ENCODE peak calls at places on chromosomes 4 and X, in seven cellular contexts. One of them, this sample, is unnamed.

GRCh38 chr4:52750819-52751348 is 341 bp downstream of the ERVMER34-1 start:
- DNase-seq in small intestine: peak
- DNase-seq in A549: peak
- DNase-seq in caudate nucleus: no peak
- DNase-seq in psoas muscle: peak
- DNase-seq in breast epithelium: no peak
- DNase-seq in brain microvascular endothelial cell: no peak
- DNase-seq in this sample: no peak

GRCh38 chr4:139416073-139416673 is 37.7 kb upstream of the RAB33B start:
- DNase-seq in small intestine: peak
- DNase-seq in A549: no peak
- DNase-seq in caudate nucleus: no peak
- DNase-seq in psoas muscle: no peak
- DNase-seq in breast epithelium: no peak
- DNase-seq in brain microvascular endothelial cell: peak
- DNase-seq in this sample: no peak

GRCh38 chr4:176872461-176872860 is 79.7 kb upstream of the VEGFC start:
- DNase-seq in small intestine: no peak
- DNase-seq in A549: no peak
- DNase-seq in caudate nucleus: no peak
- DNase-seq in psoas muscle: no peak
- DNase-seq in breast epithelium: no peak
- DNase-seq in brain microvascular endothelial cell: no peak
- DNase-seq in this sample: no peak

GRCh38 chr4:113445286-113445685 is 316.3 kb downstream of the CAMK2D start:
- DNase-seq in small intestine: no peak
- DNase-seq in A549: no peak
- DNase-seq in caudate nucleus: no peak
- DNase-seq in psoas muscle: peak
- DNase-seq in breast epithelium: no peak
- DNase-seq in brain microvascular endothelial cell: peak
- DNase-seq in this sample: no peak

GRCh38 chrX:18898091-18898490 is 85.8 kb downstream of the PHKA2 start:
- DNase-seq in small intestine: no peak
- DNase-seq in A549: no peak
- DNase-seq in caudate nucleus: no peak
- DNase-seq in psoas muscle: no peak
- DNase-seq in breast epithelium: no peak
- DNase-seq in brain microvascular endothelial cell: no peak
- DNase-seq in this sample: no peak

GRCh38 chr4:181597766-181598165 is 645.4 kb upstream of the TENM3 start:
- DNase-seq in small intestine: no peak
- DNase-seq in A549: no peak
- DNase-seq in caudate nucleus: no peak
- DNase-seq in psoas muscle: no peak
- DNase-seq in breast epithelium: no peak
- DNase-seq in brain microvascular endothelial cell: peak
- DNase-seq in this sample: no peak

GRCh38 chr4:4401049-4401448 is 14.1 kb downstream of the NSG1 start:
- DNase-seq in small intestine: no peak
- DNase-seq in A549: no peak
- DNase-seq in caudate nucleus: no peak
- DNase-seq in psoas muscle: no peak
- DNase-seq in breast epithelium: no peak
- DNase-seq in brain microvascular endothelial cell: no peak
- DNase-seq in this sample: no peak

GRCh38 chr4:1105662-1106061 is 7.7 kb downstream of the RNF212 start:
- DNase-seq in small intestine: no peak
- DNase-seq in A549: no peak
- DNase-seq in caudate nucleus: no peak
- DNase-seq in psoas muscle: no peak
- DNase-seq in breast epithelium: no peak
- DNase-seq in brain microvascular endothelial cell: no peak
- DNase-seq in this sample: no peak

GRCh38 chr4:76977731-76978350 is 28.3 kb downstream of the SEPTIN11 start:
- DNase-seq in small intestine: no peak
- DNase-seq in A549: no peak
- DNase-seq in caudate nucleus: no peak
- DNase-seq in psoas muscle: no peak
- DNase-seq in breast epithelium: no peak
- DNase-seq in brain microvascular endothelial cell: peak
- DNase-seq in this sample: no peak

GRCh38 chr4:112296949-112297483 is at the start of gene ALPK1:
- DNase-seq in small intestine: peak
- DNase-seq in A549: peak
- DNase-seq in caudate nucleus: no peak
- DNase-seq in psoas muscle: no peak
- DNase-seq in breast epithelium: no peak
- DNase-seq in brain microvascular endothelial cell: peak
- DNase-seq in this sample: no peak

GRCh38 chrX:106631615-106632014 is 19.8 kb downstream of the RADX start:
- DNase-seq in small intestine: no peak
- DNase-seq in A549: no peak
- DNase-seq in caudate nucleus: no peak
- DNase-seq in psoas muscle: no peak
- DNase-seq in breast epithelium: no peak
- DNase-seq in brain microvascular endothelial cell: no peak
- DNase-seq in this sample: no peak

GRCh38 chr4:173227753-173228152 is 59.1 kb downstream of the GALNT7 start:
- DNase-seq in small intestine: no peak
- DNase-seq in A549: no peak
- DNase-seq in caudate nucleus: no peak
- DNase-seq in psoas muscle: no peak
- DNase-seq in breast epithelium: no peak
- DNase-seq in brain microvascular endothelial cell: no peak
- DNase-seq in this sample: no peak

GRCh38 chr4:173223743-173224142 is 55.1 kb downstream of the GALNT7 start:
- DNase-seq in small intestine: no peak
- DNase-seq in A549: no peak
- DNase-seq in caudate nucleus: no peak
- DNase-seq in psoas muscle: no peak
- DNase-seq in breast epithelium: no peak
- DNase-seq in brain microvascular endothelial cell: no peak
- DNase-seq in this sample: no peak

GRCh38 chr4:173231916-173232315 is 63.3 kb downstream of the GALNT7 start:
- DNase-seq in small intestine: peak
- DNase-seq in A549: no peak
- DNase-seq in caudate nucleus: no peak
- DNase-seq in psoas muscle: no peak
- DNase-seq in breast epithelium: no peak
- DNase-seq in brain microvascular endothelial cell: no peak
- DNase-seq in this sample: no peak

GRCh38 chr4:173230077-173230476 is 61.5 kb downstream of the GALNT7 start:
- DNase-seq in small intestine: no peak
- DNase-seq in A549: no peak
- DNase-seq in caudate nucleus: no peak
- DNase-seq in psoas muscle: no peak
- DNase-seq in breast epithelium: no peak
- DNase-seq in brain microvascular endothelial cell: no peak
- DNase-seq in this sample: no peak

DNA sequence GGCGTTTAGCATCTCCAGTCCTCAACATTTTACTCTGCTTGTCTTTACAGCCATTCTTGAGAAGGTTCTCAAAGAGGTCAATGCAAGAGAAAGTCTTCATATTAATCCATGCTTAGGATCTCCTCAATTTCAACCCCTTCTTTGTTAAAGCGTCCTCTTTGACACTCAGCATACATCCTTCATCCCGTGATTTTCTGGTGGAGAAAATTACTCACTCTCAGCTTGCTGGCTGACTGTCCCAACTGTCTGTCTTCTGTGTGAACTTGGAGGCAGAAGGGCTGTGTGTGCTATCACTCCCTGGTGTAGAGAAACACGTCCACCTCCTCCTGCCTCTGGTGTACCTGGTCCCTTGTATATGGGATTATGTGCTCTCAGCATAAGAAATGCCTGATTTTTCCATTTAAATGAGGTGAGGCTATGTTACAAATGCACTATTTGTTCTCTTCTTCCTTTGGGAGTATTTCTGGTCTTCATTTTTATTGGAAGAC is 57.8 kb downstream of the GALNT7 start:
- DNase-seq in small intestine: no peak
- DNase-seq in A549: no peak
- DNase-seq in caudate nucleus: no peak
- DNase-seq in psoas muscle: no peak
- DNase-seq in breast epithelium: no peak
- DNase-seq in brain microvascular endothelial cell: no peak
- DNase-seq in this sample: no peak
- H3K27ac ChIP-seq in small intestine: no peak
- H3K27ac ChIP-seq in A549: no peak
- H3K27ac ChIP-seq in caudate nucleus: no peak
- H3K27ac ChIP-seq in psoas muscle: no peak
- H3K27ac ChIP-seq in breast epithelium: no peak
- H3K27ac ChIP-seq in brain microvascular endothelial cell: no peak
- H3K27ac ChIP-seq in this sample: no peak

GRCh38 chr4:151325320-151326246 is at the start of gene SH3D19:
- DNase-seq in small intestine: peak
- DNase-seq in A549: peak
- DNase-seq in caudate nucleus: peak
- DNase-seq in psoas muscle: peak
- DNase-seq in breast epithelium: peak
- DNase-seq in brain microvascular endothelial cell: peak
- DNase-seq in this sample: peak

GRCh38 chr4:151324449-151325319 is 721 bp downstream of the SH3D19 start:
- DNase-seq in small intestine: peak
- DNase-seq in A549: peak
- DNase-seq in caudate nucleus: peak
- DNase-seq in psoas muscle: peak
- DNase-seq in breast epithelium: no peak
- DNase-seq in brain microvascular endothelial cell: peak
- DNase-seq in this sample: peak

GRCh38 chr4:151324124-151324448 is 1.3 kb downstream of the SH3D19 start:
- DNase-seq in small intestine: no peak
- DNase-seq in A549: no peak
- DNase-seq in caudate nucleus: no peak
- DNase-seq in psoas muscle: no peak
- DNase-seq in breast epithelium: no peak
- DNase-seq in brain microvascular endothelial cell: no peak
- DNase-seq in this sample: no peak

GRCh38 chr4:151321586-151321985 is 3.8 kb downstream of the SH3D19 start:
- DNase-seq in small intestine: no peak
- DNase-seq in A549: no peak
- DNase-seq in caudate nucleus: no peak
- DNase-seq in psoas muscle: no peak
- DNase-seq in breast epithelium: no peak
- DNase-seq in brain microvascular endothelial cell: no peak
- DNase-seq in this sample: no peak

GRCh38 chr4:151322565-151322964 is 2.8 kb downstream of the SH3D19 start:
- DNase-seq in small intestine: no peak
- DNase-seq in A549: no peak
- DNase-seq in caudate nucleus: no peak
- DNase-seq in psoas muscle: no peak
- DNase-seq in breast epithelium: no peak
- DNase-seq in brain microvascular endothelial cell: no peak
- DNase-seq in this sample: no peak
- H3K27ac ChIP-seq in small intestine: no peak
- H3K27ac ChIP-seq in A549: no peak
- H3K27ac ChIP-seq in caudate nucleus: no peak
- H3K27ac ChIP-seq in psoas muscle: no peak
- H3K27ac ChIP-seq in breast epithelium: peak
- H3K27ac ChIP-seq in brain microvascular endothelial cell: no peak
- H3K27ac ChIP-seq in this sample: no peak

GRCh38 chr4:88621763-88622327 is 29.6 kb downstream of the HERC3 start:
- DNase-seq in small intestine: no peak
- DNase-seq in A549: no peak
- DNase-seq in caudate nucleus: no peak
- DNase-seq in psoas muscle: no peak
- DNase-seq in breast epithelium: no peak
- DNase-seq in brain microvascular endothelial cell: no peak
- DNase-seq in this sample: no peak
- H3K27ac ChIP-seq in small intestine: no peak
- H3K27ac ChIP-seq in A549: peak
- H3K27ac ChIP-seq in caudate nucleus: no peak
- H3K27ac ChIP-seq in psoas muscle: no peak
- H3K27ac ChIP-seq in breast epithelium: no peak
- H3K27ac ChIP-seq in brain microvascular endothelial cell: no peak
- H3K27ac ChIP-seq in this sample: no peak

DNA sequence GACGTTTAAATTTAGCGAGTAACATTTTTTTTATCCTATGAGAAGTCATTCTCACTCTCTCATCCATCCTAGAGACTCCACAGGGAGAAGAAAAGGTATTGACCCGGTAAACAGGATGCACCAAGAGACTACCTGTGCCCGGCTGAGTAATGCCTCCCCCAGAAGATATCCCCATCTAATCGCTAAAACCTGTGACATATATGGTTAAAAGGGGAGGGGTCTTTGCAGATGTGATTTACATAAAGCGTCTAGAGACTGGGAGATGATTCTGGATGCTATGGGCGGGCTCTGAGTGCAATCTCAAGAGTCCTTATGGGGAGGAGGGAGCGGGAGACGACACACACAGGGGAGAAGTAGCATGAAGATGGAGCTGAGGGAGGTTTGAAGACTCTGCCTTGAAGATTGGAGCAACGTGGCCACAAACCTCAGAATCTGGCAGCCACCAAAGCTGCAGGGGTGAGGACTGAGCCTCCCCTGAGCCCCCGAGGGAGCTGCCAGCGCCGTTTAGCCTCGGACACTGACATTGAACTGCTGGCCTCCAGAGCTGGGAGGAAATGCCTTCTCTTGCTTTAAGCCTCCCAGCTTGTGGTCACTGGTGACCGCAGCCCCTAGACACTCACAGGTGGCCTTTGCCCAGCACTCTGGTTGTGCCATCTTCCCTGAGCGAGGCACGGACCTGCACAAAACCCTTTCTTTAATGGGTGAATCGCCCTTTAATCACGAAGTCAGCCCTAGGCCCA is 11.2 kb downstream of the ABLIM2 start:
- DNase-seq in small intestine: no peak
- DNase-seq in A549: no peak
- DNase-seq in caudate nucleus: no peak
- DNase-seq in psoas muscle: no peak
- DNase-seq in breast epithelium: no peak
- DNase-seq in brain microvascular endothelial cell: no peak
- DNase-seq in this sample: no peak
- H3K27ac ChIP-seq in small intestine: no peak
- H3K27ac ChIP-seq in A549: no peak
- H3K27ac ChIP-seq in caudate nucleus: no peak
- H3K27ac ChIP-seq in psoas muscle: peak
- H3K27ac ChIP-seq in breast epithelium: no peak
- H3K27ac ChIP-seq in brain microvascular endothelial cell: no peak
- H3K27ac ChIP-seq in this sample: no peak

This sample was measured in substantia nigra.